ENCODE peak calls at places on chromosomes 5 and 9, in six cellular contexts. N is body of pancreas, V is transverse colon, M is GM12878, U is heart left ventricle, B is IMR-90. Q is an unnamed sample.

GRCh38 chr5:10577371-10578291 is 13.8 kb downstream of the ANKRD33B start:
- DNase-seq in M (no peak), B (no peak), U (peak; percentile 68), V (no peak), N (no peak), Q (peak; percentile 23)

GRCh38 chr9:93536874-93537273 is 39.5 kb upstream of the PHF2 start:
- DNase-seq in B (no peak), V (no peak), U (no peak), M (no peak), N (no peak), Q (no peak)

GRCh38 chr5:88944751-88945507 is 61.9 kb upstream of the MEF2C start:
- DNase-seq in M (no peak), N (no peak), U (no peak), V (no peak), B (peak; percentile 49), Q (no peak)

GRCh38 chr5:66246621-66247020 is 102.5 kb downstream of the SREK1 start:
- DNase-seq in N (no peak), U (no peak), V (no peak), M (no peak), B (peak; percentile 68), Q (no peak)

GRCh38 chr5:6948562-6948961 is 235.3 kb downstream of the TENT4A start:
- DNase-seq in U (no peak), M (no peak), B (no peak), N (no peak), V (no peak), Q (no peak)

GRCh38 chr5:73115399-73116051 is 4.8 kb upstream of the TMEM171 start:
- DNase-seq in N (no peak), U (no peak), V (no peak), M (no peak), B (peak; percentile 98), Q (no peak)

GRCh38 chr5:62208218-62208852 is 97.7 kb upstream of the KIF2A start:
- DNase-seq in U (no peak), M (no peak), V (no peak), B (no peak), N (no peak), Q (no peak)

GRCh38 chr5:53249529-53249928 is 140.0 kb upstream of the MOCS2 start:
- DNase-seq in N (peak; percentile 3), U (no peak), V (no peak), M (no peak), B (peak; percentile 98), Q (no peak)

GRCh38 chr5:145658435-145658834 is 176.7 kb downstream of the PRELID2 start:
- DNase-seq in B (no peak), M (no peak), N (no peak), U (no peak), V (no peak), Q (no peak)

GRCh38 chr5:163509288-163510040 is 4.0 kb downstream of the MAT2B start:
- DNase-seq in U (no peak), N (peak; percentile 12), M (no peak), V (peak; percentile 39), B (peak; percentile 71), Q (no peak)

GRCh38 chr5:143562935-143563334 is 159.4 kb upstream of the NR3C1 start:
- DNase-seq in U (peak; percentile 39), V (no peak), M (no peak), B (peak; percentile 86), N (peak; percentile 57), Q (no peak)

GRCh38 chr9:37221489-37222106 is 101.2 kb downstream of the ZCCHC7 start:
- DNase-seq in B (no peak), U (no peak), M (no peak), N (no peak), V (no peak), Q (no peak)

GRCh38 chr5:33310471-33310870 is 130.3 kb upstream of the TARS1 start:
- DNase-seq in B (peak; percentile 95), M (no peak), N (no peak), U (no peak), V (no peak), Q (no peak)

GRCh38 chr9:19550009-19550408 is 141.2 kb downstream of the ACER2 start:
- DNase-seq in U (no peak), N (no peak), V (no peak), M (no peak), B (no peak), Q (no peak)

DNA sequence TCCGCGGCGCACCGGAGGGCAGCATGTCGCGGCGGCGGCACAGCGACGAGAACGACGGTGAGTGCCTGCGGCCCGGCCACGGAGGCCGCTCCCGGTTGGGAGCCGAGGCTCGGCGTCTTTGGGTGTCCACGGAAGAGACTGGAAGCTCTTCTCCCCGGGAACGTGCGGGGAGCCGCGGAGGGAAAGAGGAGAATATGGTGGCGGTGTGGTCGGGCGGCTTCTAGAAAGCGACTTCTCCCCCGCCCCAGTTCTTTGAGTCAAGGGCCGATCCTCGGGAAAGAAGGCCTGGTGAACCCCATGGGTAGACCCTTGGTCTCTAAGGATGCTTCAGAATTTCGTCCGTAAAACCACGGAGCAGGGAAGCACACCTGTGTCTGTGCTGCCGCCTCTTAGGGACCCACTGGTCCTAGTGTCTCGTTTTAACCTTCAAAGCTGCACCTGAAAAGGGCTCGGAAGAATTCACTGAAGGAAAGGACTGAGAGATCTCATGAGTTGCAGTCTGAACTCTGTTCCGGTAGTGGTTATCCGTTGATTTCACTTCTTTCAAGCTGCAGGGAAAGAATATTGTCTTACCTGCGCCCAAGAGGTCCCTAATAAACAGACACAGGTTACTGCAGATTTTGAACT is 351 bp downstream of the NCBP1 start:
- DNase-seq in V (no peak), M (no peak), U (no peak), B (peak; percentile 5), N (no peak), Q (no peak)
- TF ChIP-seq POLR2A in V (no peak), M (no peak), U (no peak), B (no peak), N (no peak), Q (no peak)

DNA sequence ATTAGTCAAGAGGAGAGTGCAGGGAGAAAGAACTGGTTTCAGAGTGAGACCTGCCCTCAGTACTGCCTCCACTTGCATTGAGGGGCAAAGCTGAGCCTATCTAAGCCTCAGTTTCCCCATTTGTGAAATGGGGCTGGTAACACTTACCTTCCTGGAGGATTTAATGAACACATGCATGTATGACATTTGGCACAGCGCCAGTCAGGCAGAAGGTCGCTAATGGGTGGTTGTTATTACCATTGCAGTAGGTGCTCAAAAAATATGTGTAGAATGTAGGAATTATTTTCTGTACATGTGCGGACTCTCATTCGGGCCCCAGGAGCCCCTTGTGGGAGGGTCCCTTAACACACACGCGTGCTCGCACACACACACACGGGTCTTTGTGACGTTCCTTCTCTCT is 10.9 kb downstream of the FAT2 start:
- DNase-seq in B (no peak), U (no peak), N (no peak), M (no peak), V (no peak), Q (no peak)
- H3K4me1 ChIP-seq in B (no peaks in the 10 kb centered on the region), U (no peaks in the 10 kb centered on the region), N (no peaks in the 10 kb centered on the region), M (no peaks in the 10 kb centered on the region), V (no peaks in the 10 kb centered on the region), Q (no peaks in the 10 kb centered on the region)

DNA sequence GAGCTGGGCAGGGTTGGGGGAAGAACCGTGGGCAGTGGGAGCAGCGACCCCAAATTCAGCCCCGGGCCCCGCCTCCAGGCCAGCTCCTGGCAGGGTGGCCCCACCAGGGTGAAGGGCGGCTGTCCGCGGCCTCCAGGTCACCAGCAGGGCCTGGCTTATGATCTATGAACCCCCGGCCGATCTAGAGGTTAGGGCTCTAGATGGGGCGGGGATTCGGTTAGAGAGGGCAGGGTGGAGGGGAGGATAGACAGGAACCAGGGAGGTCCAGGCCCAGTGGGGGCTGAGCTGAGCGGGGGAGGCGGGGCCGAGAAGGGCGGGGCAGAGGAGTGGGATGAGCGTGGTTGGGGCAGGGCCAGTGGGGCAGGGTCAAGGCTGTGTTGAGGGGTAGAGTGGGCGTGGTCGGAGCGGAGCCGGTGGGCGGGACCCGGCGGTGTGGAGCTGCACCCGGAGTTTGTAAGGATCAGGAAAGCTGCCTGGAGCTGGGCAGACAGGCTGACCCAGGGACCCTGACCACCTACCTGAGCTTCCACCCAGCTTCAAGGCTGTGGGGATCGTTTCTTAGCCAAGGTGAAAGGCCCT is 29.3 kb upstream of the OBP2B start:
- DNase-seq in M (no peak), B (no peak), V (peak; percentile 94), U (peak; percentile 93), N (peak; percentile 71), Q (peak; percentile 91)
- TF ChIP-seq POLR2A in M (no peak), B (no peak), V (no peak), U (no peak), N (no peak), Q (no peak)

GRCh38 chr5:126354857-126355731 is 68.1 kb upstream of the GRAMD2B start:
- DNase-seq in B (no peak), U (no peak), N (no peak), M (no peak), V (no peak), Q (no peak)
- H3K4me1 ChIP-seq in B (peaks cover 14% of the 10 kb centered on the region), U (no peaks in the 10 kb centered on the region), N (no peaks in the 10 kb centered on the region), M (peaks cover 8% of the 10 kb centered on the region), V (peaks cover 11% of the 10 kb centered on the region), Q (peaks cover 14% of the 10 kb centered on the region)

GRCh38 chr5:39543335-39543734 is 118.6 kb upstream of the DAB2 start:
- DNase-seq in N (no peak), B (peak; percentile 27), V (no peak), U (no peak), M (no peak), Q (no peak)

GRCh38 chr5:39547548-39548154 is 122.9 kb upstream of the DAB2 start:
- DNase-seq in U (no peak), N (peak; percentile 58), V (peak; percentile 27), M (no peak), B (peak; percentile 68), Q (no peak)

GRCh38 chr5:39539470-39539869 is 114.7 kb upstream of the DAB2 start:
- DNase-seq in U (no peak), M (no peak), B (no peak), N (no peak), V (no peak), Q (no peak)

GRCh38 chr5:39541920-39542319 is 117.1 kb upstream of the DAB2 start:
- DNase-seq in U (no peak), N (no peak), B (peak; percentile 17), V (no peak), M (no peak), Q (no peak)

GRCh38 chr5:39542511-39542910 is 117.7 kb upstream of the DAB2 start:
- DNase-seq in U (no peak), M (no peak), N (no peak), B (no peak), V (no peak), Q (no peak)
- TF ChIP-seq POLR2A in U (no peak), M (no peak), N (no peak), B (no peak), V (no peak), Q (no peak)

GRCh38 chr9:34562136-34562745 is 27.3 kb downstream of the CNTFR start:
- DNase-seq in M (no peak), V (no peak), N (no peak), B (no peak), U (no peak), Q (no peak)
- H3K4me1 ChIP-seq in M (no peaks in the 10 kb centered on the region), V (peaks cover 18% of the 10 kb centered on the region), N (peaks cover 11% of the 10 kb centered on the region), B (peaks cover 9% of the 10 kb centered on the region), U (peaks cover 13% of the 10 kb centered on the region), Q (peaks cover 16% of the 10 kb centered on the region)

GRCh38 chr5:126449751-126450271 is 26.6 kb downstream of the GRAMD2B start:
- DNase-seq in N (no peak), U (no peak), V (no peak), B (peak; percentile 77), M (peak; percentile 79), Q (peak; percentile 35)
- TF ChIP-seq POLR2A in N (peak; percentile 7), U (peak; percentile 30), V (peak; percentile 42), B (peak; percentile 64), M (peak; percentile 64), Q (peak; percentile 48)

Q was measured in upper lobe of left lung.